ENCODE peak calls at places on chromosome 1, in five cellular contexts. One of them, this sample, is unnamed.

GRCh38 chr1:72186733-72187307 is 95.5 kb downstream of the NEGR1 start:
- DNase-seq in PC-3: peak; percentile 59
- DNase-seq in fibroblast of mammary gland: peak; percentile 49
- DNase-seq in AG04450: no peak
- DNase-seq in astrocyte of the spinal cord: peak; percentile 45
- DNase-seq in this sample: no peak

GRCh38 chr1:176579087-176579486 is 116.1 kb downstream of the PAPPA2 start:
- DNase-seq in PC-3: no peak
- DNase-seq in astrocyte of the spinal cord: no peak
- DNase-seq in fibroblast of mammary gland: no peak
- DNase-seq in AG04450: no peak
- DNase-seq in this sample: no peak

GRCh38 chr1:23957096-23957495 is 2.5 kb upstream of the PNRC2 start:
- DNase-seq in astrocyte of the spinal cord: no peak
- DNase-seq in PC-3: peak; percentile 86
- DNase-seq in AG04450: no peak
- DNase-seq in fibroblast of mammary gland: no peak
- DNase-seq in this sample: no peak

GRCh38 chr1:10085076-10085475 is 52.3 kb downstream of the UBE4B start:
- DNase-seq in astrocyte of the spinal cord: no peak
- DNase-seq in PC-3: no peak
- DNase-seq in AG04450: no peak
- DNase-seq in fibroblast of mammary gland: no peak
- DNase-seq in this sample: no peak

GRCh38 chr1:43293896-43294760 is 6.7 kb upstream of the TIE1 start:
- DNase-seq in fibroblast of mammary gland: peak; percentile 74
- DNase-seq in AG04450: no peak
- DNase-seq in astrocyte of the spinal cord: peak; percentile 45
- DNase-seq in PC-3: peak; percentile 58
- DNase-seq in this sample: no peak

GRCh38 chr1:45452503-45452902 is 38.5 kb downstream of the TESK2 start:
- DNase-seq in fibroblast of mammary gland: no peak
- DNase-seq in astrocyte of the spinal cord: no peak
- DNase-seq in PC-3: no peak
- DNase-seq in AG04450: no peak
- DNase-seq in this sample: no peak

GRCh38 chr1:50350421-50350820 is 72.8 kb downstream of the DMRTA2 start:
- DNase-seq in AG04450: no peak
- DNase-seq in PC-3: no peak
- DNase-seq in fibroblast of mammary gland: no peak
- DNase-seq in astrocyte of the spinal cord: no peak
- DNase-seq in this sample: no peak

GRCh38 chr1:60699304-60699703 is 383.1 kb upstream of the NFIA start:
- DNase-seq in astrocyte of the spinal cord: peak; percentile 3
- DNase-seq in fibroblast of mammary gland: peak; percentile 1
- DNase-seq in AG04450: no peak
- DNase-seq in PC-3: no peak
- DNase-seq in this sample: no peak

GRCh38 chr1:204493882-204494280 is 724 bp downstream of the PIK3C2B start:
- DNase-seq in astrocyte of the spinal cord: no peak
- DNase-seq in PC-3: peak; percentile 85
- DNase-seq in fibroblast of mammary gland: peak; percentile 11
- DNase-seq in AG04450: no peak
- DNase-seq in this sample: no peak

GRCh38 chr1:25590096-25590824 is 26.3 kb upstream of the MAN1C1 start:
- DNase-seq in PC-3: no peak
- DNase-seq in AG04450: no peak
- DNase-seq in astrocyte of the spinal cord: no peak
- DNase-seq in fibroblast of mammary gland: peak; percentile 40
- DNase-seq in this sample: no peak

GRCh38 chr1:166980818-166981217 is 5.5 kb upstream of the ILDR2 start:
- DNase-seq in fibroblast of mammary gland: no peak
- DNase-seq in PC-3: peak; percentile 15
- DNase-seq in astrocyte of the spinal cord: no peak
- DNase-seq in AG04450: no peak
- DNase-seq in this sample: no peak

GRCh38 chr1:32886012-32886827 is at the start of gene HPCA:
- DNase-seq in astrocyte of the spinal cord: peak; percentile 44
- DNase-seq in AG04450: no peak
- DNase-seq in PC-3: peak; percentile 51
- DNase-seq in fibroblast of mammary gland: peak; percentile 41
- DNase-seq in this sample: no peak

GRCh38 chr1:9248341-9249262 is 14.0 kb downstream of the H6PD start:
- DNase-seq in AG04450: no peak
- DNase-seq in PC-3: no peak
- DNase-seq in fibroblast of mammary gland: no peak
- DNase-seq in astrocyte of the spinal cord: no peak
- DNase-seq in this sample: no peak

GRCh38 chr1:47843781-47844555 is 153.2 kb downstream of the TRABD2B start:
- DNase-seq in PC-3: no peak
- DNase-seq in astrocyte of the spinal cord: no peak
- DNase-seq in AG04450: no peak
- DNase-seq in fibroblast of mammary gland: no peak
- DNase-seq in this sample: no peak

GRCh38 chr1:209168204-209168603 is 415.3 kb upstream of the CAMK1G start:
- DNase-seq in astrocyte of the spinal cord: peak; percentile 73
- DNase-seq in AG04450: no peak
- DNase-seq in fibroblast of mammary gland: peak; percentile 43
- DNase-seq in PC-3: peak; percentile 99
- DNase-seq in this sample: no peak

GRCh38 chr1:104868794-104869193 is 1119.1 kb downstream of the AMY1C start:
- DNase-seq in fibroblast of mammary gland: no peak
- DNase-seq in PC-3: no peak
- DNase-seq in astrocyte of the spinal cord: no peak
- DNase-seq in AG04450: no peak
- DNase-seq in this sample: no peak

GRCh38 chr1:76135835-76136234 is 61.3 kb downstream of the ST6GALNAC3 start:
- DNase-seq in AG04450: no peak
- DNase-seq in astrocyte of the spinal cord: no peak
- DNase-seq in PC-3: no peak
- DNase-seq in fibroblast of mammary gland: no peak
- DNase-seq in this sample: no peak

GRCh38 chr1:226364129-226364899 is 43.6 kb downstream of the PARP1 start:
- DNase-seq in fibroblast of mammary gland: no peak
- DNase-seq in astrocyte of the spinal cord: no peak
- DNase-seq in PC-3: no peak
- DNase-seq in AG04450: no peak
- DNase-seq in this sample: no peak

GRCh38 chr1:213989740-213990472 is 2.1 kb downstream of the PROX1 start:
- DNase-seq in PC-3: no peak
- DNase-seq in AG04450: no peak
- DNase-seq in fibroblast of mammary gland: no peak
- DNase-seq in astrocyte of the spinal cord: no peak
- DNase-seq in this sample: no peak

GRCh38 chr1:145985129-145985501 is 11.3 kb downstream of the TXNIP start:
- DNase-seq in astrocyte of the spinal cord: no peak
- DNase-seq in PC-3: no peak
- DNase-seq in fibroblast of mammary gland: no peak
- DNase-seq in AG04450: no peak
- DNase-seq in this sample: no peak

GRCh38 chr1:193326296-193326695 is 139.9 kb upstream of the B3GALT2 start:
- DNase-seq in AG04450: no peak
- DNase-seq in astrocyte of the spinal cord: no peak
- DNase-seq in PC-3: no peak
- DNase-seq in fibroblast of mammary gland: no peak
- DNase-seq in this sample: no peak

GRCh38 chr1:98903726-98904125 is 100.9 kb downstream of the PLPPR5 start:
- DNase-seq in PC-3: peak; percentile 45
- DNase-seq in fibroblast of mammary gland: no peak
- DNase-seq in astrocyte of the spinal cord: peak; percentile 35
- DNase-seq in AG04450: no peak
- DNase-seq in this sample: no peak

GRCh38 chr1:26280333-26281042 is 602 bp downstream of the SH3BGRL3 start:
- DNase-seq in astrocyte of the spinal cord: no peak
- DNase-seq in PC-3: peak; percentile 50
- DNase-seq in AG04450: no peak
- DNase-seq in fibroblast of mammary gland: peak; percentile 60
- DNase-seq in this sample: no peak

GRCh38 chr1:244341455-244342450 is 110.0 kb downstream of the ADSS2 start:
- DNase-seq in AG04450: no peak
- DNase-seq in astrocyte of the spinal cord: peak; percentile 51
- DNase-seq in fibroblast of mammary gland: peak; percentile 38
- DNase-seq in PC-3: peak; percentile 88
- DNase-seq in this sample: no peak

GRCh38 chr1:155078496-155079209 is at the start of gene EFNA3:
- DNase-seq in astrocyte of the spinal cord: peak; percentile 32
- DNase-seq in fibroblast of mammary gland: peak; percentile 46
- DNase-seq in PC-3: peak; percentile 81
- DNase-seq in AG04450: no peak
- DNase-seq in this sample: peak; percentile 46

GRCh38 chr1:245942861-245943260 is 564.2 kb downstream of the SMYD3 start:
- DNase-seq in PC-3: no peak
- DNase-seq in fibroblast of mammary gland: no peak
- DNase-seq in astrocyte of the spinal cord: no peak
- DNase-seq in AG04450: no peak
- DNase-seq in this sample: no peak

GRCh38 chr1:72357411-72357810 is 75.1 kb upstream of the NEGR1 start:
- DNase-seq in PC-3: peak; percentile 41
- DNase-seq in AG04450: peak; percentile 2
- DNase-seq in fibroblast of mammary gland: peak; percentile 76
- DNase-seq in astrocyte of the spinal cord: peak; percentile 33
- DNase-seq in this sample: no peak

GRCh38 chr1:36542962-36543515 is 60.3 kb upstream of the CSF3R start:
- DNase-seq in AG04450: no peak
- DNase-seq in fibroblast of mammary gland: no peak
- DNase-seq in PC-3: peak; percentile 10
- DNase-seq in astrocyte of the spinal cord: no peak
- DNase-seq in this sample: no peak

GRCh38 chr1:182599339-182599738 is 4.8 kb downstream of the RGS16 start:
- DNase-seq in PC-3: no peak
- DNase-seq in fibroblast of mammary gland: no peak
- DNase-seq in astrocyte of the spinal cord: no peak
- DNase-seq in AG04450: no peak
- DNase-seq in this sample: no peak
- TF ChIP-seq CTCF in PC-3: peak; percentile 46
- TF ChIP-seq CTCF in fibroblast of mammary gland: peak; percentile 30
- TF ChIP-seq CTCF in astrocyte of the spinal cord: peak; percentile 50
- TF ChIP-seq CTCF in AG04450: peak; percentile 31
- TF ChIP-seq CTCF in this sample: no peak

DNA sequence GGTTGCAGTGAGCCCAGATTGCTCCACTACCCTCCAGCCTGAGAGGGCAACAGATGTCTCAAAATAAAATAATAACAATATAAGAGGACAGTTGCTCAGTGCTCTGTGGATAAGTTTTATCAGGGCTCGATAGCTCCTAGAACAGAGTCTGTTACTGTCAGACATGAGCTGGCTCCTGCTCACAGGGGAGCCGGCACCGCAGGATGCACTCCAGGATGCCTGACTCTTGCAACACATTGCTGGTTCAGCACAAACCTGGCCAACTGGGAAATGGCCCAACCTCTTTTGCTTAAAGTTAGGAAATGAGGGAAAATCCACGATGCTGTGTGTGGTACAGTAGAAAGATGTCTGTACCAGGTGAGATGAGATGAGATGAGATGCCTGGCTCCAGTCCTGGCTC is 5.8 kb upstream of the CTSE start:
- DNase-seq in AG04450: no peak
- DNase-seq in astrocyte of the spinal cord: no peak
- DNase-seq in PC-3: peak; percentile 28
- DNase-seq in fibroblast of mammary gland: peak; percentile 71
- DNase-seq in this sample: peak; percentile 43
- TF ChIP-seq CTCF in AG04450: no peak
- TF ChIP-seq CTCF in astrocyte of the spinal cord: no peak
- TF ChIP-seq CTCF in PC-3: no peak
- TF ChIP-seq CTCF in fibroblast of mammary gland: no peak
- TF ChIP-seq CTCF in this sample: no peak

DNA sequence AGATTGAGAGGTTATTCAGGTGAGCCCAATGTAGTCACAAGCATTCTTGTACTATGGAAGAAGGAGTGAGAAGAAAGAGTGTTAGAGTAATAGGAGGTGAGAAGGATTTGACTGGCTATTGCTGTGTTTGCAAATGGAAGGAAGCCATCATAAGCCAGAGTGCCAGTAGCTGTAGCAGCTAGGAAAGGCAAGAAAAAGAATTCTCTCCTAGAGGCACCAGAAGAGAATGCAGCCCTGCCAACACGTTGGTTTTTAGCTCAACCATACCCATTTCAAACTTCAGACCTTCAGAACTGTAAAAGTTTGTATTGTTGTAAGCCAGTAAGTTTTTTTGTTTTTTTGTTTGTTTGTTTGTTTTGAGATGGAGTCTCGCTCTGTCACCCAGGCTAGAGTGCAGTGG is 8.9 kb upstream of the IL12RB2 start:
- DNase-seq in astrocyte of the spinal cord: no peak
- DNase-seq in PC-3: no peak
- DNase-seq in AG04450: no peak
- DNase-seq in fibroblast of mammary gland: no peak
- DNase-seq in this sample: no peak
- TF ChIP-seq CTCF in astrocyte of the spinal cord: no peak
- TF ChIP-seq CTCF in PC-3: no peak
- TF ChIP-seq CTCF in AG04450: no peak
- TF ChIP-seq CTCF in fibroblast of mammary gland: no peak
- TF ChIP-seq CTCF in this sample: no peak

GRCh38 chr1:206469933-206470691 is at the start of gene IKBKE:
- DNase-seq in AG04450: peak; percentile 42
- DNase-seq in astrocyte of the spinal cord: peak; percentile 78
- DNase-seq in fibroblast of mammary gland: peak; percentile 69
- DNase-seq in PC-3: peak; percentile 88
- DNase-seq in this sample: no peak
- TF ChIP-seq CTCF in AG04450: peak; percentile 44
- TF ChIP-seq CTCF in astrocyte of the spinal cord: peak; percentile 42
- TF ChIP-seq CTCF in fibroblast of mammary gland: peak; percentile 33
- TF ChIP-seq CTCF in PC-3: peak; percentile 50
- TF ChIP-seq CTCF in this sample: no peak

DNA sequence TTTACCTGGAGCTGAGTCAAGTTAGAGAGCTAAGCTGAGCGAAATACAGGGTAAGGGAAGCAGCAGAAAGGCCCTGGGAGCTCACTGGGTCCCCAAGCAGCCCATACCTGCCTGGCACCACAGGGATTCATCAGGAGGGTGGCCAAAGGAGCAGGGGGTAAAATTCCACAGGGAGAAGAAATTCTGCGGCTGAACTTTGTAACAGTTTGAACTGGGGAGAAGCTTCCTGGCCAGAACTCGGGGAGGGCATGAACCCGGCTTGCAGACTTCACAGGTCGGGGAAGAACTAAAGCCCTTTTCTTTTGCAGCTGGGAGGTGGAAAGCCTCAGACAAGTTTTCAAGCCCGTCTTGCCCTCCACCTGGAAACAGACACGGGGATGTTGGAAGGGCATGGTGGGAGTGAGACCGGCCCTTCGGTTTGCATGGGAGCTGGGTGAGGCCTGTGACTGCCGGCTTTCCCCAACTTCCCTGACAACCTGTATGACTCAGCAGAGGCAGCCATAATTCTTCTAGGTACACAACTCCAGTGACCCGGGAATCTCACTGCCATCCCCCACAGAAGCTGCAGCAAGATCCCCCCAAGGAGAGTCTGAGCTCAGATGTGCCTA is 11.3 kb downstream of the THEM4 start:
- DNase-seq in AG04450: no peak
- DNase-seq in fibroblast of mammary gland: no peak
- DNase-seq in astrocyte of the spinal cord: no peak
- DNase-seq in PC-3: no peak
- DNase-seq in this sample: no peak
- TF ChIP-seq CTCF in AG04450: no peak
- TF ChIP-seq CTCF in fibroblast of mammary gland: no peak
- TF ChIP-seq CTCF in astrocyte of the spinal cord: no peak
- TF ChIP-seq CTCF in PC-3: no peak
- TF ChIP-seq CTCF in this sample: no peak